ENCODE peak calls at places on chromosomes 7 and 10, in five cellular contexts. X is CD4-positive, alpha-beta memory T cell; M is stimulated activated CD8-positive, alpha-beta memory T cell treated with anti-CD3 and anti-CD28 coated beads, Interleukin-15, amount 100 ng/mL, for 24 hours; L is activated CD8-positive, alpha-beta memory T cell treated with anti-CD3 and anti-CD28 coated beads, Interleukin-2, amount 50 U/mL, for 48 hours; C is Caki2. R is an unnamed sample.

GRCh38 chr7:121620206-121620605 is 224.1 kb upstream of the FAM3C start:
- DNase-seq in M (no peak), L (no peak), X (no peak), C (no peak), R (no peak)

GRCh38 chr10:14723052-14723689 is 51.5 kb downstream of the FAM107B start:
- DNase-seq in L (no peak), X (peak), C (no peak), M (no peak), R (no peak)

GRCh38 chr7:105439174-105439893 is 50.6 kb upstream of the SRPK2 start:
- DNase-seq in X (no peak), C (peak), M (no peak), L (no peak), R (peak)

GRCh38 chr7:134826105-134826504 is 46.7 kb downstream of the CALD1 start:
- DNase-seq in C (no peak), L (no peak), X (no peak), M (no peak), R (no peak)

GRCh38 chr10:116715839-116716377 is 26.5 kb downstream of the HSPA12A start:
- DNase-seq in M (no peak), L (no peak), X (no peak), C (no peak), R (no peak)

GRCh38 chr10:4429538-4429937 is 396.5 kb upstream of the AKR1E2 start:
- DNase-seq in C (no peak), X (no peak), M (no peak), L (no peak), R (no peak)

GRCh38 chr7:42208586-42208985 is 28.4 kb downstream of the GLI3 start:
- DNase-seq in L (no peak), X (no peak), M (no peak), C (no peak), R (no peak)

GRCh38 chr10:86827639-86828038 is 71.2 kb downstream of the BMPR1A start:
- DNase-seq in L (no peak), C (peak), M (no peak), X (no peak), R (no peak)

GRCh38 chr7:137454169-137455166 is 110.9 kb upstream of the PTN start:
- DNase-seq in L (no peak), M (no peak), C (peak), X (no peak), R (peak)

GRCh38 chr10:35607475-35608316 is 2.6 kb downstream of the GJD4 start:
- DNase-seq in X (no peak), C (no peak), M (no peak), L (peak), R (no peak)

GRCh38 chr7:15889501-15889900 is 203.0 kb upstream of the MEOX2 start:
- DNase-seq in C (peak), X (no peak), M (no peak), L (no peak), R (peak)

GRCh38 chr10:68327889-68328786 is 3.7 kb upstream of the HNRNPH3 start:
- DNase-seq in M (no peak), C (peak), X (no peak), L (no peak), R (no peak)

GRCh38 chr10:127405221-127405620 is 143.9 kb upstream of the NPS start:
- DNase-seq in C (peak), X (no peak), L (no peak), M (no peak), R (no peak)

GRCh38 chr7:122199171-122199570 is 55.1 kb upstream of the AASS start:
- DNase-seq in C (peak), L (no peak), X (no peak), M (no peak), R (no peak)

GRCh38 chr10:11830836-11831519 is 7.8 kb downstream of the PROSER2 start:
- DNase-seq in C (peak), X (no peak), M (no peak), L (no peak), R (no peak)

GRCh38 chr10:89392974-89393373 is 551 bp downstream of the IFIT1 start:
- DNase-seq in L (no peak), C (peak), X (no peak), M (no peak), R (peak)

GRCh38 chr10:11595395-11595692 is 16.1 kb downstream of the USP6NL start:
- DNase-seq in X (no peak), M (no peak), C (no peak), L (no peak), R (no peak)